ENCODE peak calls at places on chromosomes 11 and 22, in six cellular contexts. V, S, Q, P, J and T are unnamed samples.

GRCh38 chr11:95653099-95653498 is 136.5 kb downstream of the FAM76B start:
- DNase-seq in V (no peak), S (no peak), Q (no peak), P (no peak), J (no peak), T (no peak)

GRCh38 chr11:122192634-122193245 is 76.7 kb upstream of the BLID start:
- DNase-seq in V (peak), S (no peak), Q (no peak), P (no peak), J (no peak), T (no peak)

GRCh38 chr11:7967826-7968225 is 2.6 kb upstream of the NLRP10 start:
- DNase-seq in V (peak), S (no peak), Q (no peak), P (no peak), J (no peak), T (no peak)

GRCh38 chr22:49404020-49404419 is 423.7 kb downstream of the BRD1 start:
- DNase-seq in V (no peak), S (no peak), Q (no peak), P (no peak), J (no peak), T (peak)

GRCh38 chr11:117807482-117808272 is 10.7 kb upstream of the DSCAML1 start:
- DNase-seq in V (peak), S (peak), Q (peak), P (peak), J (peak), T (peak)

GRCh38 chr11:122690801-122691649 is 35.5 kb downstream of the UBASH3B start:
- DNase-seq in V (peak), S (peak), Q (no peak), P (no peak), J (no peak), T (no peak)

GRCh38 chr11:118956094-118956846 is at the start of gene UPK2:
- DNase-seq in V (peak), S (peak), Q (peak), P (peak), J (peak), T (peak)

GRCh38 chr11:124113890-124114289 is 1.4 kb upstream of the VWA5A start:
- DNase-seq in V (peak), S (no peak), Q (no peak), P (no peak), J (peak), T (no peak)

GRCh38 chr11:17563248-17563647 is 16.2 kb downstream of the OTOG start:
- DNase-seq in V (no peak), S (no peak), Q (no peak), P (no peak), J (no peak), T (no peak)

GRCh38 chr11:93895106-93895862 is 44.9 kb upstream of the VSTM5 start:
- DNase-seq in V (peak), S (peak), Q (no peak), P (peak), J (no peak), T (no peak)

GRCh38 chr22:49363526-49364230 is 464.0 kb downstream of the BRD1 start:
- DNase-seq in V (no peak), S (no peak), Q (no peak), P (no peak), J (no peak), T (peak)

GRCh38 chr11:995752-996420 is 40.6 kb downstream of the MUC6 start:
- DNase-seq in V (no peak), S (no peak), Q (no peak), P (peak), J (no peak), T (no peak)

DNA sequence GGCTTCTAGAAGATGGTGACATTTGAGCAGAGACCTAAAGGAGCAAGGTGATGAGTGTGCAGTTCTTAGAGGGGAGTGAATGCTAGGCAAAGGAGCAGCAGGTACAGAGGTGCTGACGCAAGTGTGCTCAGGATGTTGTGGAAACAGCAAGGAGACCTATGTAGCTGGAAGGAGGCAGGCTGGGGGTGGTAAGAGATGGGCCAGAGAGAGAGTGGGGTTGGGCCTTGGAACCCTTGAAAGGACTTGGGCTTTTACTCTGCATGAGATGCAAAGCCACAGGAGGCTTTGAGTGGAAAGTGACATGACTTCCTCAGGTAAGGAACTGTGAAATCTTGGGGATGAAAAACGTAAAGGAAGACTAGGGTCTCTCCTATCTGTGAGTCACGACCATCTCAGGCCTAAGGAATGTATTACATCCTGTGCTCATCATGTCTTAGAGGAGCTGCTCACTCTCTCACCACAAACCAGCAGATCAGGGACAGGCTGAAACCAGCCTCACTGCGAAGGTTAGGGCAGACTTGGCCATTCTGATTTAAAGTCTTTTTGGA is 65.4 kb downstream of the MICAL2 start:
- DNase-seq in V (peak), S (no peak), Q (no peak), P (no peak), J (no peak), T (no peak)
- H3K27ac ChIP-seq in V (peak), S (no peak), Q (peak), P (peak), J (peak), T (peak)

GRCh38 chr11:19919050-19919561 is 206.5 kb downstream of the NAV2 start:
- DNase-seq in V (peak), S (no peak), Q (no peak), P (no peak), J (peak), T (no peak)
- H3K27ac ChIP-seq in V (peak), S (no peak), Q (no peak), P (no peak), J (peak), T (no peak)

GRCh38 chr11:86947541-86947940 is 7.7 kb downstream of the FZD4 start:
- DNase-seq in V (peak), S (no peak), Q (no peak), P (no peak), J (no peak), T (no peak)
- H3K27ac ChIP-seq in V (no peak), S (no peak), Q (peak), P (no peak), J (no peak), T (peak)

GRCh38 chr11:12148466-12148865 is 38.1 kb downstream of the MICAL2 start:
- DNase-seq in V (no peak), S (no peak), Q (no peak), P (no peak), J (no peak), T (no peak)
- H3K27ac ChIP-seq in V (no peak), S (no peak), Q (no peak), P (peak), J (no peak), T (no peak)

GRCh38 chr11:65787649-65788622 is 1.1 kb downstream of the OVOL1 start:
- DNase-seq in V (no peak), S (peak), Q (no peak), P (peak), J (peak), T (no peak)
- H3K27ac ChIP-seq in V (no peak), S (no peak), Q (no peak), P (peak), J (peak), T (no peak)

GRCh38 chr11:67615455-67616430 is 9.0 kb downstream of the NDUFV1 start:
- DNase-seq in V (no peak), S (peak), Q (peak), P (no peak), J (peak), T (no peak)

GRCh38 chr11:67612751-67613150 is 6.0 kb downstream of the NDUFV1 start:
- DNase-seq in V (no peak), S (no peak), Q (no peak), P (no peak), J (no peak), T (no peak)

GRCh38 chr11:67613313-67613959 is 6.7 kb downstream of the NDUFV1 start:
- DNase-seq in V (no peak), S (no peak), Q (peak), P (no peak), J (no peak), T (no peak)

GRCh38 chr11:67614730-67615454 is 8.2 kb downstream of the NDUFV1 start:
- DNase-seq in V (no peak), S (no peak), Q (peak), P (no peak), J (no peak), T (no peak)

GRCh38 chr11:67613960-67614715 is 7.4 kb downstream of the NDUFV1 start:
- DNase-seq in V (peak), S (peak), Q (peak), P (no peak), J (peak), T (no peak)
- H3K27ac ChIP-seq in V (no peak), S (peak), Q (peak), P (no peak), J (peak), T (peak)